ENCODE peak calls at places on chromosomes 7 and 10, in four cellular contexts. L is HepG2, O is K562, N is IMR-90. G is an unnamed sample.
A peak's percentile ranks its signal among the peaks of the same experiment; 100 is the strongest.

GRCh38 chr10:130027716-130028464 is 63.8 kb upstream of the EBF3 start:
- DNase-seq in L (peak; percentile 4), N (no peak), O (no peak), G (no peak)

GRCh38 chr7:13097508-13097907 is 410.1 kb downstream of the ARL4A start:
- DNase-seq in N (no peak), L (no peak), O (no peak), G (no peak)

GRCh38 chr10:96306516-96306915 is 2.3 kb downstream of the DNTT start:
- DNase-seq in N (no peak), O (no peak), L (no peak), G (no peak)

GRCh38 chr7:77276120-77276519 is 76.5 kb upstream of the FGL2 start:
- DNase-seq in O (no peak), L (no peak), N (peak; percentile 65), G (no peak)

GRCh38 chr10:30742471-30742870 is 112.9 kb upstream of the LYZL2 start:
- DNase-seq in O (no peak), N (no peak), L (no peak), G (no peak)

GRCh38 chr10:97095701-97096300 is 90.0 kb downstream of the SLIT1 start:
- DNase-seq in L (no peak), N (no peak), O (no peak), G (no peak)

GRCh38 chr7:102284399-102284798 is 2.3 kb upstream of the SH2B2 start:
- DNase-seq in N (no peak), L (no peak), O (no peak), G (no peak)

GRCh38 chr10:72611783-72612182 is 14.1 kb downstream of the MICU1 start:
- DNase-seq in L (no peak), N (no peak), O (no peak), G (no peak)

GRCh38 chr10:79502561-79503309 is 9.6 kb upstream of the EIF5AL1 start:
- DNase-seq in N (no peak), O (no peak), L (peak; percentile 26), G (peak; percentile 30)

GRCh38 chr7:29881724-29882123 is 75.4 kb downstream of the WIPF3 start:
- DNase-seq in N (no peak), O (no peak), L (no peak), G (no peak)

GRCh38 chr10:97714401-97715258 is 1.1 kb downstream of the MARVELD1 start:
- DNase-seq in N (peak; percentile 71), L (no peak), O (peak; percentile 31), G (peak; percentile 64)

GRCh38 chr10:90675621-90676020 is 182.2 kb downstream of the HTR7 start:
- DNase-seq in O (no peak), L (no peak), N (peak; percentile 35), G (no peak)

GRCh38 chr7:135490783-135491182 is 19.1 kb downstream of the CNOT4 start:
- DNase-seq in N (peak; percentile 60), O (peak; percentile 63), L (no peak), G (no peak)

GRCh38 chr7:41716691-41717090 is 13.8 kb upstream of the INHBA start:
- DNase-seq in L (no peak), O (no peak), N (no peak), G (no peak)

GRCh38 chr7:51236470-51237127 is 80.0 kb downstream of the COBL start:
- DNase-seq in O (no peak), N (no peak), L (no peak), G (no peak)

GRCh38 chr7:26398436-26399308 is 107.0 kb downstream of the SNX10 start:
- DNase-seq in N (peak; percentile 18), O (peak; percentile 83), L (no peak), G (peak; percentile 37)

GRCh38 chr10:121935702-121936101 is 7.9 kb upstream of the ATE1 start:
- DNase-seq in L (peak; percentile 96), O (no peak), N (no peak), G (peak; percentile 91)

GRCh38 chr7:24834150-24834798 is 77.0 kb upstream of the GSDME start:
- DNase-seq in O (no peak), L (no peak), N (no peak), G (no peak)

GRCh38 chr7:10973942-10974716 is 457 bp downstream of the PHF14 start:
- DNase-seq in O (peak; percentile 42), L (peak; percentile 12), N (peak; percentile 44), G (peak; percentile 22)

GRCh38 chr7:10972174-10972573 is 1.5 kb upstream of the PHF14 start:
- DNase-seq in N (no peak), O (no peak), L (no peak), G (no peak)

GRCh38 chr7:10977113-10977512 is 3.4 kb downstream of the PHF14 start:
- DNase-seq in O (no peak), N (no peak), L (no peak), G (no peak)

GRCh38 chr7:10974717-10975032 is 1.0 kb downstream of the PHF14 start:
- DNase-seq in N (no peak), O (no peak), L (peak; percentile 15), G (peak; percentile 6)

DNA sequence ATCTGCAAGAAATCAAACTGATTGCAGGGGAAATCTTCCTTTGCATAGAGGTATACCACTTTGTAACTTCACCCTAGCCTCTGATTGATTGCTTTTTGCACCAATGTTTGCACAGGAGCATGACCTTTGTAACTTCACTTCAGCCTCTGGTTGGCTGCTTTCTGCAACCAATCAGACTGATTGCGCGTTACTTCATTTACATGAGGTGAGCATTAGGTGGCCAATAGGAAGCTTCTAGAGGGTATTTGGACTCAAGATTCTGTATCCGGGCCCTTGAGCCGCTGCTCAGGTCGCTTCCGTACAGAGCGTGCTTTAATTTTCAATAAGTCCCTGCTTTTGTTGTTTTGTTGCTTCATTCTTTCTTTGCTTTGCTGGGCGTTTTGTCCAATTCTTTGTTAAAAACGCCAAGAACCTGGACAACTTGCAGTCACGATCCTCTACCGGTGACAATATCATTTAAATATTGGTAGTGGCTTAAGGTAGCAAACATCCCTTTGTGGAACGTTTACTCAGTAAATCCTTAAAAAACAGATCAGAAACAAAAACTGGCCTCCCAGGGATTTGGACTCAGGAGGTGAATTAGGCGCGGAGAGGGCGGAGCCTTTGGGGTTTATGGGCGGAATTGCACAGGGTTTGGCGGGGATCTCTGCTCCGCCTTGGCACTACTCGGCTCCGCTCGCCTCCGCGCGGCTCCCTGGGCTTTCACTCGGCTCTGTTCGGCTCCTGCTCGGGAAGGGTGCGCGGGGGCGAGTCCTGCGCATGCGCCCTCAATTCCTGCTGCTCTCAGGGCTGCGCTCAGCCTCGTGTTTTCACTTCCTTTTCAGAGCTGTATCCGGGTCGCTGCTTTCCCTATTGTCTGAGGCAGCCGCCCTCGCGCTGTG is at the start of gene PHF14:
- DNase-seq in N (peak; percentile 94), O (peak; percentile 96), L (peak; percentile 97), G (peak; percentile 87)
- TF ChIP-seq POLR2A in N (peak; percentile 81), O (peak; percentile 90), L (peak; percentile 83), G (peak; percentile 88)

GRCh38 chr7:159215053-159215452 is 70.4 kb upstream of the VIPR2 start:
- DNase-seq in N (no peak), L (no peak), O (no peak), G (no peak)
- TF ChIP-seq MAZ in N (no peak), L (no peak), O (no peak), G (no peak)

GRCh38 chr7:23157679-23158078 is 24.2 kb upstream of the NUP42 start:
- DNase-seq in L (no peak), O (no peak), N (no peak), G (no peak)
- TF ChIP-seq POLR2A in L (no peak), O (no peak), N (no peak), G (no peak)

GRCh38 chr10:125559210-125559609 is 123.8 kb downstream of the TEX36 start:
- DNase-seq in N (no peak), L (no peak), O (no peak), G (no peak)
- TF ChIP-seq MAZ in N (no peak), L (no peak), O (no peak), G (no peak)

DNA sequence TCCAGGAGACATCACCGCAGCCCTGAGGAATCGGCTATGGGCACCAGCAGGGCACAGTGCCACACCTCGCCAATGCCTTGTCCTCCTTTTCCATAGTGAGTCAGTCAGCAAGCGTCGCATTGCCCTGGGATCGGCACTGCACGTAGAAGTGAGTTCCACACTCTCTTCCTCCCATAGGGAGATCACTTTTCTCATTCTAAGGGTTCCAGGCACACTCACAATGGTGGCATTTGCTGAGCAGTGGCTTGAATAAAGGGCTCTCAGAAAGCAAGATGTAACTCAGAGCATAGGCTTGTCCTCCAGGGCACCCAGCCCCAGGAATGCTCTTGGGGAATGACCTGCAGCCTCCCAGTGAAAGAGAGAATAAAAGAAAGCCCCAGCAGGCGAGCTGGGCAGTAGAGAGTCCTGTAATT is 1.1 kb upstream of the VIM start:
- DNase-seq in N (no peak), L (no peak), O (no peak), G (no peak)
- TF ChIP-seq POLR2A in N (no peak), L (no peak), O (no peak), G (no peak)

DNA sequence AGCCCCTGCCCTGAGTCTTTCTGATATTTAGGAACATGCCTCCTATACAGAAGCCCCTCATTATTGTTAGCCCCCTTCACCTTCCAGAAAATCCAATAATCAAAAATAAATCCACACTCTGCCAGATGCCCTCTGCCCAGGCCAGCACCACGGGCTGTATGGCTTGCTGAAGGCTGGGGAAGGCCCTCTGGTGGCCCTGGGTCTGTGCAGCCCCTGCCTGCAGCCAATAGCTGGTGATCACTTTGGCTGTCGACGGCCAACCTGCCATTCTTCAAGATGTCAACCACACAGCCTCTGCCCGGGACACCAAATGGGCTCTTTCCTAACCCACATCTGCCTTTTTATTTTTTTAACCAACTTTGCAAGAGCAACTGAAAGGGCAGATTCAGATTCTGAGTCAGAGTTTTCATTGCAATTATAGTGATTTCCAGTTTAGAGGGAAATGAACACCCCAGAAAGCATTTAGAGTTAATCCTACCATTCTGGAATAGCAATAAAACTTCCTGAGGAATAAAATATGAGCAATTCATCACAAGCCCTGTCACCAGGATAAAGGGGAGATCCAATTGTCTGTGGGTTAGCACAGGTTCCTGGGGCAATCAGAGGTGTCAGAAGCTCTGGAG is 211.4 kb downstream of the GRID1 start:
- DNase-seq in L (no peak), N (no peak), O (no peak), G (no peak)
- TF ChIP-seq MAZ in L (no peak), N (no peak), O (no peak), G (no peak)